ENCODE peak calls at places on chromosomes 5 and 9, in six cellular contexts. Z, Q, S, B, T and O are unnamed samples.

GRCh38 chr5:144017119-144017518 is 153.3 kb downstream of the YIPF5 start:
- DNase-seq in Z (no peak), Q (no peak), S (no peak), B (no peak), T (no peak), O (no peak)

GRCh38 chr5:74452851-74453250 is 187.7 kb downstream of the ENC1 start:
- DNase-seq in Z (no peak), Q (no peak), S (no peak), B (no peak), T (no peak), O (no peak)

GRCh38 chr5:135326296-135327240 is 72.5 kb downstream of the MACROH2A1 start:
- DNase-seq in Z (no peak), Q (peak), S (no peak), B (no peak), T (peak), O (no peak)

GRCh38 chr5:73615085-73615484 is 10.9 kb upstream of the ARHGEF28 start:
- DNase-seq in Z (peak), Q (no peak), S (no peak), B (no peak), T (no peak), O (no peak)

GRCh38 chr5:96661841-96662724 is at the start of gene CAST:
- DNase-seq in Z (peak), Q (peak), S (peak), B (peak), T (peak), O (peak)

GRCh38 chr5:41656597-41656996 is 146.2 kb upstream of the PLCXD3 start:
- DNase-seq in Z (no peak), Q (no peak), S (no peak), B (no peak), T (no peak), O (no peak)

GRCh38 chr5:107469064-107469463 is 201.7 kb downstream of the EFNA5 start:
- DNase-seq in Z (no peak), Q (no peak), S (no peak), B (no peak), T (no peak), O (no peak)

GRCh38 chr9:74735761-74736160 is 152.0 kb downstream of the TRPM6 start:
- DNase-seq in Z (no peak), Q (no peak), S (no peak), B (no peak), T (no peak), O (no peak)

GRCh38 chr9:123771690-123772089 is 158.2 kb downstream of the DENND1A start:
- DNase-seq in Z (no peak), Q (no peak), S (no peak), B (no peak), T (no peak), O (no peak)

GRCh38 chr9:316382-316965 is 101.8 kb downstream of the DOCK8 start:
- DNase-seq in Z (no peak), Q (no peak), S (no peak), B (no peak), T (no peak), O (no peak)

GRCh38 chr5:67166460-67166871 is 30.1 kb downstream of the CD180 start:
- DNase-seq in Z (no peak), Q (no peak), S (no peak), B (peak), T (peak), O (no peak)

GRCh38 chr5:72252574-72253155 is 67.4 kb downstream of the MRPS27 start:
- DNase-seq in Z (peak), Q (no peak), S (peak), B (no peak), T (no peak), O (no peak)